ENCODE peak calls at places on chromosomes 16 and 17, in four cellular contexts. E is mucosa of descending colon, W is brain microvascular endothelial cell, Y is heart left ventricle. A is an unnamed sample.

GRCh38 chr16:63188076-63188771 is 1152.0 kb upstream of the CDH8 start:
- DNase-seq in E (no peak), W (no peak), Y (no peak), A (no peak)

GRCh38 chr17:20096430-20096829 is 87.3 kb downstream of the SPECC1 start:
- DNase-seq in E (no peak), W (no peak), Y (peak), A (no peak)

GRCh38 chr16:72937360-72937759 is 110.6 kb downstream of the ZFHX3 start:
- DNase-seq in E (no peak), W (no peak), Y (no peak), A (no peak)

GRCh38 chr17:38549285-38549684 is 56.5 kb downstream of the SRCIN1 start:
- DNase-seq in E (no peak), W (no peak), Y (peak), A (no peak)

GRCh38 chr16:10172848-10173655 is 9.2 kb downstream of the GRIN2A start:
- DNase-seq in E (no peak), W (peak), Y (no peak), A (peak)

GRCh38 chr17:34820922-34821321 is 140.3 kb downstream of the CCT6B start:
- DNase-seq in E (no peak), W (no peak), Y (no peak), A (no peak)

GRCh38 chr17:34252138-34252889 is 2.8 kb upstream of the CCL2 start:
- DNase-seq in E (peak), W (peak), Y (peak), A (peak)

GRCh38 chr17:9115446-9116265 is 94.3 kb downstream of the NTN1 start:
- DNase-seq in E (peak), W (peak), Y (peak), A (peak)

GRCh38 chr16:66269631-66270332 is 96.7 kb upstream of the CDH5 start:
- DNase-seq in E (no peak), W (no peak), Y (no peak), A (no peak)

GRCh38 chr17:56185905-56186783 is 32.9 kb downstream of the ANKFN1 start:
- DNase-seq in E (no peak), W (peak), Y (no peak), A (peak)

GRCh38 chr17:4968166-4968915 is 724 bp upstream of the SPAG7 start:
- DNase-seq in E (peak), W (no peak), Y (peak), A (no peak)

GRCh38 chr17:31289790-31290189 is 7.2 kb downstream of the OMG start:
- DNase-seq in E (no peak), W (no peak), Y (no peak), A (no peak)

GRCh38 chr17:48995871-48996695 is 1.1 kb upstream of the IGF2BP1 start:
- DNase-seq in E (no peak), W (no peak), Y (no peak), A (no peak)

GRCh38 chr17:73720187-73720834 is 76.1 kb upstream of the SDK2 start:
- DNase-seq in E (peak), W (no peak), Y (no peak), A (no peak)

GRCh38 chr17:80892019-80892855 is 99.4 kb upstream of the CHMP6 start:
- DNase-seq in E (peak), W (peak), Y (peak), A (peak)

GRCh38 chr17:41392278-41392677 is 5.1 kb downstream of the KRT31 start:
- DNase-seq in E (no peak), W (no peak), Y (no peak), A (peak)

GRCh38 chr17:60094754-60095153 is 16.0 kb upstream of the HEATR6 start:
- DNase-seq in E (no peak), W (no peak), Y (no peak), A (no peak)

GRCh38 chr17:28916302-28916934 is 13.5 kb upstream of the DHRS13 start:
- DNase-seq in E (no peak), W (no peak), Y (peak), A (no peak)

GRCh38 chr16:82506734-82507133 is 120.0 kb upstream of the CDH13 start:
- DNase-seq in E (no peak), W (no peak), Y (no peak), A (no peak)

GRCh38 chr17:77742579-77742978 is 215.9 kb upstream of the TNRC6C start:
- DNase-seq in E (no peak), W (no peak), Y (no peak), A (no peak)

GRCh38 chr16:48831081-48831722 is 221.2 kb upstream of the N4BP1 start:
- DNase-seq in E (no peak), W (no peak), Y (no peak), A (no peak)

GRCh38 chr16:89581045-89581695 is 5.6 kb downstream of the CPNE7 start:
- DNase-seq in E (peak), W (peak), Y (no peak), A (peak)

GRCh38 chr17:27180322-27180721 is 113.6 kb upstream of the WSB1 start:
- DNase-seq in E (no peak), W (no peak), Y (no peak), A (no peak)

GRCh38 chr17:62001105-62001504 is 64.0 kb downstream of the MED13 start:
- DNase-seq in E (no peak), W (no peak), Y (no peak), A (no peak)

GRCh38 chr16:68445458-68445857 is 2.9 kb downstream of the SMPD3 start:
- DNase-seq in E (no peak), W (peak), Y (no peak), A (peak)

GRCh38 chr16:53089434-53090270 is 34.9 kb downstream of the CHD9 start:
- DNase-seq in E (no peak), W (no peak), Y (peak), A (no peak)

GRCh38 chr17:8706431-8706830 is 38.2 kb downstream of the CCDC42 start:
- DNase-seq in E (no peak), W (no peak), Y (no peak), A (no peak)

GRCh38 chr16:19860146-19861030 is 24.3 kb downstream of the GPRC5B start:
- DNase-seq in E (no peak), W (peak), Y (no peak), A (peak)

GRCh38 chr16:30805370-30806169 is 18.6 kb upstream of the ZNF629 start:
- DNase-seq in E (peak), W (peak), Y (peak), A (peak)

GRCh38 chr17:61426482-61427304 is 25.5 kb upstream of the TBX4 start:
- DNase-seq in E (no peak), W (no peak), Y (no peak), A (peak)

GRCh38 chr16:85333744-85334640 is 221.7 kb upstream of the CIBAR2 start:
- DNase-seq in E (peak), W (no peak), Y (no peak), A (no peak)

GRCh38 chr16:49854227-49855203 is 1.4 kb downstream of the ZNF423 start:
- DNase-seq in E (peak), W (no peak), Y (peak), A (no peak)

GRCh38 chr16:30527635-30528178 is 1.3 kb upstream of the ZNF768 start:
- DNase-seq in E (no peak), W (no peak), Y (no peak), A (no peak)

GRCh38 chr17:33438578-33438977 is 145.5 kb upstream of the ASIC2 start:
- DNase-seq in E (no peak), W (no peak), Y (no peak), A (no peak)

GRCh38 chr16:53207810-53208752 is 153.3 kb downstream of the CHD9 start:
- DNase-seq in E (no peak), W (peak), Y (peak), A (peak)

GRCh38 chr17:31052187-31052889 is 42.4 kb upstream of the NF1 start:
- DNase-seq in E (peak), W (peak), Y (peak), A (peak)

GRCh38 chr16:29791845-29792797 is 1.6 kb downstream of the KIF22 start:
- DNase-seq in E (no peak), W (no peak), Y (no peak), A (no peak)

GRCh38 chr17:67520282-67520906 is 143.3 kb downstream of the PITPNC1 start:
- DNase-seq in E (no peak), W (no peak), Y (no peak), A (no peak)

GRCh38 chr17:44119062-44119461 is 4.4 kb downstream of the HDAC5 start:
- DNase-seq in E (no peak), W (no peak), Y (no peak), A (no peak)

A was measured in NCI-H226.